ENCODE peak calls at places on chromosomes 16 and 17, in ten cellular contexts. One of them, this sample, is unnamed.

GRCh38 chr16:88077328-88078108 is 126.3 kb downstream of the BANP start:
- DNase-seq in adrenal gland: no peak
- DNase-seq in NB4: no peak
- DNase-seq in K562: no peak
- DNase-seq in lower leg skin: no peak
- DNase-seq in endothelial cell of umbilical vein: no peak
- DNase-seq in stomach: no peak
- DNase-seq in ovary: no peak
- DNase-seq in body of pancreas: no peak
- DNase-seq in heart left ventricle: no peak
- DNase-seq in this sample: no peak

GRCh38 chr17:55909776-55910175 is 158.9 kb downstream of the PCTP start:
- DNase-seq in lower leg skin: no peak
- DNase-seq in endothelial cell of umbilical vein: no peak
- DNase-seq in body of pancreas: no peak
- DNase-seq in ovary: no peak
- DNase-seq in stomach: no peak
- DNase-seq in heart left ventricle: no peak
- DNase-seq in adrenal gland: no peak
- DNase-seq in K562: no peak
- DNase-seq in NB4: no peak
- DNase-seq in this sample: no peak

GRCh38 chr16:20846030-20846429 is 39.7 kb downstream of the REXO5 start:
- DNase-seq in heart left ventricle: peak
- DNase-seq in adrenal gland: no peak
- DNase-seq in lower leg skin: no peak
- DNase-seq in NB4: no peak
- DNase-seq in ovary: no peak
- DNase-seq in endothelial cell of umbilical vein: no peak
- DNase-seq in stomach: no peak
- DNase-seq in K562: no peak
- DNase-seq in body of pancreas: no peak
- DNase-seq in this sample: no peak

GRCh38 chr17:40491486-40491885 is 9.9 kb downstream of the TNS4 start:
- DNase-seq in NB4: no peak
- DNase-seq in K562: peak
- DNase-seq in endothelial cell of umbilical vein: no peak
- DNase-seq in lower leg skin: no peak
- DNase-seq in ovary: no peak
- DNase-seq in stomach: no peak
- DNase-seq in body of pancreas: no peak
- DNase-seq in adrenal gland: no peak
- DNase-seq in heart left ventricle: no peak
- DNase-seq in this sample: no peak

GRCh38 chr17:38877130-38877851 is 7.4 kb downstream of the LASP1 start:
- DNase-seq in stomach: no peak
- DNase-seq in adrenal gland: no peak
- DNase-seq in NB4: peak
- DNase-seq in lower leg skin: no peak
- DNase-seq in K562: no peak
- DNase-seq in endothelial cell of umbilical vein: no peak
- DNase-seq in heart left ventricle: no peak
- DNase-seq in ovary: no peak
- DNase-seq in body of pancreas: no peak
- DNase-seq in this sample: no peak

GRCh38 chr16:67077871-67078270 is 31.9 kb upstream of the PHAF1 start:
- DNase-seq in body of pancreas: no peak
- DNase-seq in K562: no peak
- DNase-seq in endothelial cell of umbilical vein: no peak
- DNase-seq in lower leg skin: no peak
- DNase-seq in ovary: no peak
- DNase-seq in stomach: no peak
- DNase-seq in NB4: no peak
- DNase-seq in heart left ventricle: no peak
- DNase-seq in adrenal gland: no peak
- DNase-seq in this sample: no peak

GRCh38 chr16:3020247-3020603 is at the start of gene TNFRSF12A:
- DNase-seq in adrenal gland: peak
- DNase-seq in endothelial cell of umbilical vein: peak
- DNase-seq in heart left ventricle: peak
- DNase-seq in ovary: peak
- DNase-seq in lower leg skin: peak
- DNase-seq in K562: peak
- DNase-seq in stomach: peak
- DNase-seq in body of pancreas: peak
- DNase-seq in NB4: peak
- DNase-seq in this sample: peak

GRCh38 chr16:84360170-84360569 is 8.2 kb upstream of the ATP2C2 start:
- DNase-seq in body of pancreas: no peak
- DNase-seq in lower leg skin: no peak
- DNase-seq in ovary: no peak
- DNase-seq in stomach: no peak
- DNase-seq in NB4: peak
- DNase-seq in K562: no peak
- DNase-seq in adrenal gland: no peak
- DNase-seq in heart left ventricle: no peak
- DNase-seq in endothelial cell of umbilical vein: no peak
- DNase-seq in this sample: no peak

GRCh38 chr17:56292010-56292409 is 138.7 kb downstream of the ANKFN1 start:
- DNase-seq in K562: no peak
- DNase-seq in NB4: no peak
- DNase-seq in ovary: no peak
- DNase-seq in body of pancreas: no peak
- DNase-seq in heart left ventricle: no peak
- DNase-seq in endothelial cell of umbilical vein: peak
- DNase-seq in adrenal gland: no peak
- DNase-seq in stomach: no peak
- DNase-seq in lower leg skin: no peak
- DNase-seq in this sample: no peak

DNA sequence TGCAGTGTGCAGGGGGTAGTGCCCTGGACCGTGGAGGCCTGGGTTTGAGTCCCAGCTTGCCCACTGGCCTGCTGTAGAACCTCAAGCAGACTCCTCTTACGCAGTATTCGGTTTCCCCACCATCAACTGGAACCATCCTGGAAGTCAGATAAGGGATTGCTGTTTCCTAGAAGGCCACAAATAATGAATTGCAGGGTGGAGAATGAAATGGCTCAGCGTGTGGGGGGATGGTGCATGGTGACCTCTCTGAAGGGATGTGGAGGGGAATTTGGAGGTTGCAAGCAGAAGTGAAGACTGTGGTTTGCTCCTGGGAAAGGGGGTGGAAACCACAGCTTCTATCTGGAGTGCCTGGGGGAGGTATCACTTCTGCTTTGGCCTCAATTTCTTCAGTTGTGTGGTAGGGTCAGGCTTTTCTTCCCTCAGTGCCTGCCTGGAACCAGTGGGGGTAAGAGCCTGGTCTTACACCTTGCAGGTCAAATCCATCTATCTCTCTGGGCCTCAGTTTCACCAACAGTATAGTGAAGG is 1.7 kb downstream of the ADGRG5 start:
- DNase-seq in endothelial cell of umbilical vein: no peak
- DNase-seq in ovary: no peak
- DNase-seq in adrenal gland: no peak
- DNase-seq in heart left ventricle: no peak
- DNase-seq in lower leg skin: no peak
- DNase-seq in body of pancreas: no peak
- DNase-seq in NB4: peak
- DNase-seq in stomach: no peak
- DNase-seq in K562: peak
- DNase-seq in this sample: no peak
- H3K4me3 ChIP-seq in endothelial cell of umbilical vein: no peak
- H3K4me3 ChIP-seq in ovary: no peak
- H3K4me3 ChIP-seq in adrenal gland: no peak
- H3K4me3 ChIP-seq in heart left ventricle: no peak
- H3K4me3 ChIP-seq in lower leg skin: no peak
- H3K4me3 ChIP-seq in body of pancreas: no peak
- H3K4me3 ChIP-seq in NB4: peak
- H3K4me3 ChIP-seq in stomach: no peak
- H3K4me3 ChIP-seq in K562: no peak
- H3K4me3 ChIP-seq in this sample: no peak

DNA sequence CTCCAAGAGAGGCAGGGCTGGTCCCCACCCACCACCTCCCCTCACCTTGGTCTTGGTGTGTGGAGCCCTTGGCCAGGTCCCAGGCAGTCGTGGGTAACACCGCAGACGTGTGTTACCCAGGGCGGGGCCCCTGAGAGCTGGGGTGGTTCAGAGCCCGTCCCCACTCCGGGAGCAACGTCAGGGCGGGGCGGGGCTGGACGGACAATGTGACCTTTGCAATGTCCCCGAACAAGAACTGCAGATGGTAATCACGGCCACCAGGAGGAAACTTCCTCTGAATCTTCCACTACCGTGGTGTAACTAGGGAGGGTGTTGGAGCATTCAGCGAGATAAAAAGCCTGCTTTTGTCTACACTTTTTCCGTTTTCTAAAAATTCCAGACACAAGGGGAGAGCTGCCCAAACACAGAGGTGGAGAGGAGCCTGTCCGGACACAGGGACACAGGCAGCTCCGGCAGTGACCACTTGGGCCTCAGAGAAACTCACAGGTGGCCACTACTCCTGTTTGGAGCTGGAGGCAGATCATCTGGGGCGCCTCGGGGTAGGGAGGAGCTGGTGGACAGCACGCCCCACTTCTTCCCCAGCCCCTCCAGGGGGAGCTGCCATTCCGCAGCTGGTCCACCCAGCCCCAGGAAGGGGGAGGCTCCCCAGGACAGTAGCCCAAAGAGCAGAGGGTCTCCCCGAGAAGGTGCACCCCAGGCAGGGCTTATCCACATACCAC is 14.2 kb upstream of the SLC38A10 start:
- DNase-seq in endothelial cell of umbilical vein: peak
- DNase-seq in adrenal gland: peak
- DNase-seq in body of pancreas: peak
- DNase-seq in stomach: peak
- DNase-seq in K562: peak
- DNase-seq in heart left ventricle: peak
- DNase-seq in ovary: peak
- DNase-seq in lower leg skin: peak
- DNase-seq in NB4: peak
- DNase-seq in this sample: peak
- TF ChIP-seq POLR2A in endothelial cell of umbilical vein: no peak
- TF ChIP-seq POLR2A in adrenal gland: no peak
- TF ChIP-seq POLR2A in body of pancreas: peak
- TF ChIP-seq POLR2A in stomach: no peak
- TF ChIP-seq POLR2A in K562: peak
- TF ChIP-seq POLR2A in heart left ventricle: no peak
- TF ChIP-seq POLR2A in ovary: no peak
- TF ChIP-seq POLR2A in lower leg skin: no peak
- TF ChIP-seq POLR2A in NB4: no peak
- TF ChIP-seq POLR2A in this sample: peak

GRCh38 chr17:49692751-49693150 is 14.9 kb upstream of the SPOP start:
- DNase-seq in adrenal gland: no peak
- DNase-seq in stomach: no peak
- DNase-seq in ovary: no peak
- DNase-seq in heart left ventricle: no peak
- DNase-seq in endothelial cell of umbilical vein: no peak
- DNase-seq in NB4: no peak
- DNase-seq in K562: no peak
- DNase-seq in lower leg skin: no peak
- DNase-seq in body of pancreas: no peak
- DNase-seq in this sample: no peak

GRCh38 chr17:49698005-49698404 is 9.8 kb downstream of the SLC35B1 start:
- DNase-seq in adrenal gland: no peak
- DNase-seq in NB4: no peak
- DNase-seq in lower leg skin: no peak
- DNase-seq in body of pancreas: no peak
- DNase-seq in endothelial cell of umbilical vein: no peak
- DNase-seq in K562: no peak
- DNase-seq in heart left ventricle: no peak
- DNase-seq in stomach: no peak
- DNase-seq in ovary: no peak
- DNase-seq in this sample: peak

GRCh38 chr17:49696233-49696761 is 11.5 kb downstream of the SLC35B1 start:
- DNase-seq in endothelial cell of umbilical vein: no peak
- DNase-seq in stomach: no peak
- DNase-seq in ovary: no peak
- DNase-seq in lower leg skin: no peak
- DNase-seq in heart left ventricle: no peak
- DNase-seq in K562: no peak
- DNase-seq in adrenal gland: no peak
- DNase-seq in NB4: peak
- DNase-seq in body of pancreas: no peak
- DNase-seq in this sample: peak

GRCh38 chr17:49694847-49695697 is 12.7 kb downstream of the SLC35B1 start:
- DNase-seq in adrenal gland: peak
- DNase-seq in lower leg skin: peak
- DNase-seq in K562: peak
- DNase-seq in NB4: peak
- DNase-seq in body of pancreas: peak
- DNase-seq in ovary: peak
- DNase-seq in endothelial cell of umbilical vein: peak
- DNase-seq in heart left ventricle: peak
- DNase-seq in stomach: peak
- DNase-seq in this sample: no peak

DNA sequence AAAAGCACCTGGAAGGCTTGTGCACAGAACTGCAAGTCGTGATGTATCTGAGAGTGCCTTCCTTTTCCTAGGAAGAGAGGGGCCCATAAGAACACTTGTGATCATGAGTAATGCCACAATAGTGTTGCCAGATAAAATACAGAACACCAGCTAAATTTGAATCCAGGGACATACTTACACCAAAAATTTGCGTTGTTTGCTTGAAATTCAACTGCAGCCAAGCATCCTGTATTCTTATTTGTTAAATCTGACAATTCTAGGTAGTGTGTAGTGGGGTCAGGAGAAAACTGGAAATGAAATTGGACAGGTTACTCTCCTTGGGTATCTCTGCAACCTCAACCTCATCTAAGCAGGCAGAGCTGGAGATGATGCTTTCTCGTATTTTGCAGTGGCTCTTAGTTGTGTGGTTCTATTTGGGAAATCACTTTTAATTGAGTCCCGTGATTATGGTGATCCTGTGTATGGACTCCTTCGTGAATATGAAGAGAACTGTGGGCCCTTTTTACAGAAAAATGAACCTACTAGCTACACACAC is 12.0 kb downstream of the SLC35B1 start:
- DNase-seq in heart left ventricle: no peak
- DNase-seq in endothelial cell of umbilical vein: no peak
- DNase-seq in stomach: no peak
- DNase-seq in ovary: no peak
- DNase-seq in lower leg skin: no peak
- DNase-seq in K562: no peak
- DNase-seq in NB4: no peak
- DNase-seq in adrenal gland: no peak
- DNase-seq in body of pancreas: no peak
- DNase-seq in this sample: no peak
- TF ChIP-seq CTCF in heart left ventricle: no peak
- TF ChIP-seq CTCF in endothelial cell of umbilical vein: no peak
- TF ChIP-seq CTCF in stomach: no peak
- TF ChIP-seq CTCF in ovary: no peak
- TF ChIP-seq CTCF in lower leg skin: no peak
- TF ChIP-seq CTCF in K562: no peak
- TF ChIP-seq CTCF in NB4: no peak
- TF ChIP-seq CTCF in adrenal gland: no peak
- TF ChIP-seq CTCF in body of pancreas: no peak
- TF ChIP-seq CTCF in this sample: peak

DNA sequence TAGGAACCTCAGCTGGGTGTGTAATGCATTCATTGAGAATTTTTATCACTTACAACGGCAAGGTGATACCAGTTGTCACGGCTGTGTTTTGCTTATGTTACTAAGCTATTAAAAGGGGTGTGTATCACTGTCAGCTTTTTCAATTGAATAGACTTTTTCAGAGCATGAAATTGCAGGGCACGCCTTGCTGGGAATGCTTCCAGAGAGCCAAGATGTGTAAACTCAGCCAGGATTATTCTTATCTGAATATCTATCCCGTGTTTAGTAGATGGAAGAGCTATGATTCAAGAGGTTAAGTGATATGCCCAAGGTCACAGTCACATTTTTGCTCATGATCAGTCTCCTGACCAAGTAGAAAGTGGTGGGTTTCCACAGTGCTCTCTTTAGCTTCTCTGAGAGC is 6.6 kb upstream of the TEKT3 start:
- DNase-seq in stomach: no peak
- DNase-seq in lower leg skin: peak
- DNase-seq in adrenal gland: no peak
- DNase-seq in ovary: no peak
- DNase-seq in endothelial cell of umbilical vein: no peak
- DNase-seq in NB4: no peak
- DNase-seq in K562: no peak
- DNase-seq in heart left ventricle: no peak
- DNase-seq in body of pancreas: no peak
- DNase-seq in this sample: no peak
- H3K4me3 ChIP-seq in stomach: no peak
- H3K4me3 ChIP-seq in lower leg skin: no peak
- H3K4me3 ChIP-seq in adrenal gland: no peak
- H3K4me3 ChIP-seq in ovary: no peak
- H3K4me3 ChIP-seq in endothelial cell of umbilical vein: no peak
- H3K4me3 ChIP-seq in NB4: no peak
- H3K4me3 ChIP-seq in K562: no peak
- H3K4me3 ChIP-seq in heart left ventricle: no peak
- H3K4me3 ChIP-seq in body of pancreas: no peak
- H3K4me3 ChIP-seq in this sample: no peak